ENCODE peak calls at places on chromosomes 16 and 17, in four cellular contexts. K, Y, F and G are unnamed samples.

GRCh38 chr16:83769397-83770008 is 38.3 kb upstream of the HSBP1 start:
- DNase-seq in F (no peak), K (no peak), Y (no peak), G (no peak)

GRCh38 chr16:69089091-69089912 is 16.2 kb upstream of the HAS3 start:
- DNase-seq in Y (no peak), F (no peak), K (peak), G (no peak)

GRCh38 chr17:65975878-65976277 is 216.1 kb downstream of the CEP112 start:
- DNase-seq in F (no peak), K (peak), Y (no peak), G (no peak)

GRCh38 chr16:637081-638018 is 1.2 kb upstream of the METTL26 start:
- DNase-seq in F (no peak), Y (no peak), K (peak), G (peak)

GRCh38 chr16:86509759-86510464 is 415 bp upstream of the FOXF1 start:
- DNase-seq in Y (no peak), F (no peak), K (peak), G (peak)

GRCh38 chr16:76583466-76583865 is 306.3 kb downstream of the CNTNAP4 start:
- DNase-seq in Y (no peak), F (no peak), K (peak), G (no peak)

GRCh38 chr17:72187544-72187943 is 66.7 kb downstream of the SOX9 start:
- DNase-seq in K (peak), F (no peak), Y (no peak), G (peak)

GRCh38 chr17:28960256-28961106 is 9.2 kb upstream of the PHF12 start:
- DNase-seq in F (no peak), Y (no peak), K (no peak), G (no peak)

GRCh38 chr17:68514809-68515208 is 2.6 kb downstream of the PRKAR1A start:
- DNase-seq in Y (peak), K (no peak), F (no peak), G (no peak)